ENCODE peak calls at places on chromosomes 11 and 22, in four cellular contexts. One of them, this sample, is unnamed.

GRCh38 chr11:78265326-78265725 is 76.6 kb downstream of the USP35 start:
- DNase-seq in IMR-90: peak; percentile 4
- DNase-seq in ovary: no peak
- DNase-seq in GM23248: peak; percentile 59
- DNase-seq in this sample: no peak

GRCh38 chr11:45927332-45927683 is 4.9 kb downstream of the LARGE2 start:
- DNase-seq in IMR-90: no peak
- DNase-seq in ovary: peak; percentile 21
- DNase-seq in GM23248: no peak
- DNase-seq in this sample: peak; percentile 77

GRCh38 chr22:37566903-37567798 is 6.9 kb downstream of the CDC42EP1 start:
- DNase-seq in IMR-90: peak; percentile 46
- DNase-seq in ovary: peak; percentile 87
- DNase-seq in GM23248: peak; percentile 63
- DNase-seq in this sample: peak; percentile 96

GRCh38 chr11:103659138-103659734 is 377.2 kb upstream of the DDI1 start:
- DNase-seq in IMR-90: no peak
- DNase-seq in ovary: no peak
- DNase-seq in GM23248: peak; percentile 48
- DNase-seq in this sample: no peak

GRCh38 chr11:620935-621814 is 3.6 kb downstream of the CDHR5 start:
- DNase-seq in IMR-90: no peak
- DNase-seq in ovary: no peak
- DNase-seq in GM23248: no peak
- DNase-seq in this sample: no peak

GRCh38 chr11:87299041-87299481 is 261.3 kb downstream of the TMEM135 start:
- DNase-seq in IMR-90: no peak
- DNase-seq in ovary: no peak
- DNase-seq in GM23248: no peak
- DNase-seq in this sample: no peak

GRCh38 chr11:66987158-66987620 is 12.1 kb downstream of the C11orf86 start:
- DNase-seq in IMR-90: no peak
- DNase-seq in ovary: no peak
- DNase-seq in GM23248: no peak
- DNase-seq in this sample: peak; percentile 76

GRCh38 chr11:68282141-68282860 is 10.5 kb upstream of the C11orf24 start:
- DNase-seq in IMR-90: no peak
- DNase-seq in ovary: no peak
- DNase-seq in GM23248: no peak
- DNase-seq in this sample: peak; percentile 45

GRCh38 chr22:41271787-41272186 is 14.2 kb downstream of the RANGAP1 start:
- DNase-seq in IMR-90: no peak
- DNase-seq in ovary: no peak
- DNase-seq in GM23248: no peak
- DNase-seq in this sample: peak; percentile 45

GRCh38 chr22:25728064-25728463 is 13.9 kb upstream of the MYO18B start:
- DNase-seq in IMR-90: no peak
- DNase-seq in ovary: no peak
- DNase-seq in GM23248: no peak
- DNase-seq in this sample: no peak

GRCh38 chr11:106076421-106076922 is 675 bp downstream of the KBTBD3 start:
- DNase-seq in IMR-90: no peak
- DNase-seq in ovary: no peak
- DNase-seq in GM23248: no peak
- DNase-seq in this sample: no peak

GRCh38 chr11:117604349-117604995 is 192.5 kb downstream of the DSCAML1 start:
- DNase-seq in IMR-90: peak; percentile 32
- DNase-seq in ovary: no peak
- DNase-seq in GM23248: peak; percentile 17
- DNase-seq in this sample: no peak

GRCh38 chr11:112318193-112318592 is 57.5 kb upstream of the PLET1 start:
- DNase-seq in IMR-90: peak; percentile 96
- DNase-seq in ovary: no peak
- DNase-seq in GM23248: peak; percentile 91
- DNase-seq in this sample: peak; percentile 66

GRCh38 chr11:96102664-96103068 is 178.8 kb upstream of the MTMR2 start:
- DNase-seq in IMR-90: peak; percentile 68
- DNase-seq in ovary: no peak
- DNase-seq in GM23248: peak; percentile 73
- DNase-seq in this sample: no peak

GRCh38 chr11:12539570-12539969 is 134.7 kb upstream of the TEAD1 start:
- DNase-seq in IMR-90: peak; percentile 99
- DNase-seq in ovary: no peak
- DNase-seq in GM23248: peak; percentile 96
- DNase-seq in this sample: peak; percentile 92

GRCh38 chr11:33329705-33330329 is 72.6 kb downstream of the HIPK3 start:
- DNase-seq in IMR-90: peak; percentile 72
- DNase-seq in ovary: no peak
- DNase-seq in GM23248: peak; percentile 75
- DNase-seq in this sample: peak; percentile 58

GRCh38 chr11:94802501-94802900 is 34.3 kb downstream of the AMOTL1 start:
- DNase-seq in IMR-90: no peak
- DNase-seq in ovary: no peak
- DNase-seq in GM23248: no peak
- DNase-seq in this sample: no peak

GRCh38 chr11:94799726-94800125 is 31.6 kb downstream of the AMOTL1 start:
- DNase-seq in IMR-90: no peak
- DNase-seq in ovary: no peak
- DNase-seq in GM23248: no peak
- DNase-seq in this sample: no peak

GRCh38 chr11:94801866-94802460 is 33.8 kb downstream of the AMOTL1 start:
- DNase-seq in IMR-90: no peak
- DNase-seq in ovary: no peak
- DNase-seq in GM23248: peak; percentile 37
- DNase-seq in this sample: no peak

GRCh38 chr11:94803491-94803890 is 35.3 kb downstream of the AMOTL1 start:
- DNase-seq in IMR-90: peak; percentile 70
- DNase-seq in ovary: no peak
- DNase-seq in GM23248: peak; percentile 83
- DNase-seq in this sample: no peak

DNA sequence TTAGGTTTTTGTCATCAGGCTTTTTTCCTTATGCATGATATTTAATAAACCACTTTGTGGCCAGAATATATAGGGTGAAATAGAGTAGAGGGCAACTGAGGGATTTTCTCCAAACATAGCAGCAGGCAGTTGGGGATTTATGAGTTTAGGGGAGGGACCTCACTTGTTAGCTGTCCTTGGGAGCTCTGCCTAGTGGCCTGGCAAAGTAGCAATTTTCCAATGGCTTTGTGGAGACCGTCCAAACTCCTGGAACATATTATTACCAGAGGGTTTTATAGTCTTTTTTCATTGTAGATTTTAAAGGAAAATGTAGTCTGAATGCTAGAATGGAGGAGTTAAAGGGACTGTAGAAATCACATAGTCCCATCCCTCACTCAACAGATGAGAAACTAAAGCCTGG is 32.2 kb downstream of the AMOTL1 start:
- DNase-seq in IMR-90: no peak
- DNase-seq in ovary: peak; percentile 74
- DNase-seq in GM23248: peak; percentile 62
- DNase-seq in this sample: no peak
- H3K4me1 ChIP-seq in IMR-90: peaks cover 18% of the 10 kb centered on the region
- H3K4me1 ChIP-seq in ovary: peaks cover 13% of the 10 kb centered on the region
- H3K4me1 ChIP-seq in GM23248: peaks cover 66% of the 10 kb centered on the region
- H3K4me1 ChIP-seq in this sample: peaks cover 50% of the 10 kb centered on the region

GRCh38 chr11:121452609-121453150 is at the start of gene SORL1-AS1:
- DNase-seq in IMR-90: peak; percentile 5
- DNase-seq in ovary: no peak
- DNase-seq in GM23248: no peak
- DNase-seq in this sample: no peak
- H3K4me3 ChIP-seq in IMR-90: peak within 1 kb of the TSS; percentile 92
- H3K4me3 ChIP-seq in ovary: peak within 1 kb of the TSS; percentile 80
- H3K4me3 ChIP-seq in GM23248: peak within 1 kb of the TSS; percentile 75
- H3K4me3 ChIP-seq in this sample: peak within 1 kb of the TSS; percentile 61

GRCh38 chr11:122162095-122162494 is 46.1 kb upstream of the BLID start:
- DNase-seq in IMR-90: no peak
- DNase-seq in ovary: no peak
- DNase-seq in GM23248: peak; percentile 64
- DNase-seq in this sample: peak; percentile 26
- H3K4me1 ChIP-seq in IMR-90: peaks cover 51% of the 10 kb centered on the region
- H3K4me1 ChIP-seq in ovary: peaks cover 16% of the 10 kb centered on the region
- H3K4me1 ChIP-seq in GM23248: peaks cover 97% of the 10 kb centered on the region
- H3K4me1 ChIP-seq in this sample: peaks cover 99% of the 10 kb centered on the region

GRCh38 chr11:126628790-126629621 is 273.5 kb downstream of the ST3GAL4 start:
- DNase-seq in IMR-90: peak; percentile 55
- DNase-seq in ovary: no peak
- DNase-seq in GM23248: peak; percentile 95
- DNase-seq in this sample: peak; percentile 50

GRCh38 chr11:126630488-126630887 is 275.0 kb downstream of the ST3GAL4 start:
- DNase-seq in IMR-90: no peak
- DNase-seq in ovary: no peak
- DNase-seq in GM23248: no peak
- DNase-seq in this sample: no peak

GRCh38 chr11:126630893-126631292 is 275.4 kb downstream of the ST3GAL4 start:
- DNase-seq in IMR-90: no peak
- DNase-seq in ovary: no peak
- DNase-seq in GM23248: no peak
- DNase-seq in this sample: no peak

GRCh38 chr11:126628450-126628789 is 272.9 kb downstream of the ST3GAL4 start:
- DNase-seq in IMR-90: no peak
- DNase-seq in ovary: no peak
- DNase-seq in GM23248: no peak
- DNase-seq in this sample: no peak

GRCh38 chr11:126631399-126631798 is 275.9 kb downstream of the ST3GAL4 start:
- DNase-seq in IMR-90: no peak
- DNase-seq in ovary: no peak
- DNase-seq in GM23248: no peak
- DNase-seq in this sample: no peak
- H3K4me3 ChIP-seq in IMR-90: no peak overlapping the region
- H3K4me3 ChIP-seq in ovary: no peak overlapping the region
- H3K4me3 ChIP-seq in GM23248: no peak overlapping the region
- H3K4me3 ChIP-seq in this sample: no peak overlapping the region

This sample was measured in osteoblast.